ENCODE peak calls at places on chromosomes 7 and 10, in seven cellular contexts. W is Panc1, B is upper lobe of right lung, O is AG04450, U is colonic mucosa, G is tibial nerve, Z is breast epithelium. C is an unnamed sample.

GRCh38 chr10:62492012-62492869 is 118.1 kb downstream of the ZNF365 start:
- DNase-seq in W (peak; percentile 18), B (no peak), O (no peak), U (no peak), G (no peak), Z (no peak), C (no peak)

GRCh38 chr7:64574481-64575159 is 11.7 kb upstream of the ZNF680 start:
- DNase-seq in W (peak; percentile 55), B (no peak), O (no peak), U (peak; percentile 22), G (no peak), Z (peak; percentile 67), C (no peak)

GRCh38 chr10:78236416-78237015 is 202.9 kb downstream of the RPS24 start:
- DNase-seq in W (no peak), B (no peak), O (no peak), U (no peak), G (no peak), Z (no peak), C (no peak)

GRCh38 chr7:35537067-35538023 is 157.6 kb downstream of the HERPUD2 start:
- DNase-seq in W (peak; percentile 50), B (peak; percentile 89), O (peak; percentile 18), U (peak; percentile 77), G (peak; percentile 78), Z (peak; percentile 77), C (peak; percentile 75)

GRCh38 chr7:157768198-157768597 is 431.4 kb downstream of the DNAJB6 start:
- DNase-seq in W (no peak), B (no peak), O (no peak), U (no peak), G (no peak), Z (no peak), C (no peak)

GRCh38 chr10:36542493-36542892 is 582.9 kb upstream of the ANKRD30A start:
- DNase-seq in W (no peak), B (no peak), O (no peak), U (no peak), G (no peak), Z (no peak), C (no peak)

GRCh38 chr10:23035569-23035968 is 59.8 kb upstream of the MSRB2 start:
- DNase-seq in W (no peak), B (no peak), O (no peak), U (no peak), G (no peak), Z (no peak), C (no peak)

GRCh38 chr10:70761727-70762350 is 23.3 kb downstream of the TBATA start:
- DNase-seq in W (no peak), B (no peak), O (no peak), U (no peak), G (no peak), Z (no peak), C (no peak)

GRCh38 chr10:110006358-110007170 is 1.2 kb upstream of the ADD3 start:
- DNase-seq in W (no peak), B (no peak), O (no peak), U (peak; percentile 67), G (peak; percentile 68), Z (no peak), C (peak; percentile 10)

GRCh38 chr7:74023037-74023436 is 4.9 kb upstream of the ELN start:
- DNase-seq in W (no peak), B (no peak), O (no peak), U (no peak), G (peak; percentile 76), Z (no peak), C (no peak)

GRCh38 chr10:5618829-5619228 is 47.6 kb downstream of the ASB13 start:
- DNase-seq in W (no peak), B (no peak), O (no peak), U (no peak), G (peak; percentile 71), Z (no peak), C (no peak)

GRCh38 chr7:138286846-138287245 is 173.2 kb upstream of the TRIM24 start:
- DNase-seq in W (no peak), B (no peak), O (no peak), U (no peak), G (no peak), Z (no peak), C (no peak)

GRCh38 chr7:4066626-4067475 is 615.2 kb upstream of the FOXK1 start:
- DNase-seq in W (no peak), B (no peak), O (no peak), U (no peak), G (no peak), Z (no peak), C (no peak)

GRCh38 chr10:94186722-94187121 is 176.0 kb downstream of the NOC3L start:
- DNase-seq in W (no peak), B (no peak), O (no peak), U (no peak), G (no peak), Z (no peak), C (no peak)

DNA sequence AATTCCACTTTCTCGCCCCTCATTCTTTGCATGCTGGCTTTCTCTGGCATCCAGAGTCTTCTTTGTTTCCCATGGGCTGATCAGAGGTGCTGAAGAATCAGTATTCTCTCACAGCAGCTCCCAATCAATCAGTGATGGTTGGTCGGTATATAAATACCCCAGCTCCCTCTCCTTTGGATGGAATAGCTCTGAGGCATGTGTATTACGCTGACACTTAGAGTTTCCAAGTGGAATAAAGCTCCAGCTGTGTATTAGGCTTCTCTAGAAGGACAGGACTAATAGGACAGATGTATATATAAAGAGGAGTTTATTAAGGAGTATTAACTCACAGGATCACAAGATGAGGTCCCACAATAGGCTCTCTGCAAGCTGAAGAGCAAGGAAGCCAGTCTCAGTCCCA is 218.3 kb upstream of the GRB10 start:
- DNase-seq in W (no peak), B (no peak), O (no peak), U (no peak), G (no peak), Z (no peak), C (no peak)
- TF ChIP-seq CTCF in W (peak; percentile 68), B (no peak), O (peak; percentile 8), U (no peak), G (no peak), Z (no peak), C (no peak)

GRCh38 chr7:155887174-155887525 is 74.9 kb upstream of the SHH start:
- DNase-seq in W (no peak), B (no peak), O (no peak), U (no peak), G (no peak), Z (no peak), C (no peak)
- H3K27me3 ChIP-seq in W (no peaks in the 10 kb centered on the region), B (no peaks in the 10 kb centered on the region), O (no peaks in the 10 kb centered on the region), U (no peaks in the 10 kb centered on the region), G (no peaks in the 10 kb centered on the region), Z (no peaks in the 10 kb centered on the region), C (no peaks in the 10 kb centered on the region)

GRCh38 chr7:150866932-150867564 is 14.7 kb downstream of the AOC1 start:
- DNase-seq in W (no peak), B (no peak), O (no peak), U (no peak), G (no peak), Z (no peak), C (no peak)
- TF ChIP-seq CTCF in W (no peak), B (no peak), O (no peak), U (no peak), G (no peak), Z (no peak), C (no peak)

DNA sequence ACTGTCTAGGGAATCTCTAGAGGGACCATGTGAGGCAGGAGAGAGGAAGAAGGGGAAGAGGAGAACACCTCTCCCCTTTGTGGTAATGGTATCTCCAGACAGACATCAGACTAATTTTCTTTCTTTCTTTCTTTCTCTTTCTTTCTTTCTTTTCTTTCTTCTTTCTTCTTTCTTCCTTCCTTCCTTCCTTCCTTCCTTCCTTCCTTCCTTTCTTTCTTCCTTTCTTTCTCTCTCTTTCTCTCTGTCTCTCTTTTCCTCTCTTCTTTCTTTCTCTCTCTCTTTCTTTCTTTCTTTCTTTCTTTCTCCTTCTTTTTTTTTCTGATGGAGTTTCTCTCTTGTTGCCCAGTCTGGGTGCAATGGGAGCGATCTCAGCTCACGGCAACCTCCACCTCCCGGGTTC is 73.2 kb upstream of the PAX2 start:
- DNase-seq in W (no peak), B (no peak), O (no peak), U (no peak), G (no peak), Z (no peak), C (no peak)
- H3K27me3 ChIP-seq in W (peaks cover 26% of the 10 kb centered on the region), B (peaks cover 75% of the 10 kb centered on the region), O (peaks cover 47% of the 10 kb centered on the region), U (peaks cover 32% of the 10 kb centered on the region), G (no peaks in the 10 kb centered on the region), Z (peaks cover 4% of the 10 kb centered on the region), C (peaks cover 77% of the 10 kb centered on the region)

GRCh38 chr7:106092204-106092603 is 19.9 kb downstream of the SYPL1 start:
- DNase-seq in W (no peak), B (no peak), O (no peak), U (no peak), G (no peak), Z (no peak), C (no peak)

GRCh38 chr7:106095634-106096033 is 16.5 kb downstream of the SYPL1 start:
- DNase-seq in W (no peak), B (no peak), O (no peak), U (no peak), G (no peak), Z (no peak), C (no peak)

GRCh38 chr7:106098889-106099288 is 13.2 kb downstream of the SYPL1 start:
- DNase-seq in W (no peak), B (no peak), O (no peak), U (no peak), G (no peak), Z (no peak), C (no peak)

GRCh38 chr7:106099539-106099938 is 12.6 kb downstream of the SYPL1 start:
- DNase-seq in W (no peak), B (no peak), O (no peak), U (no peak), G (no peak), Z (no peak), C (no peak)

GRCh38 chr7:106094780-106095179 is 17.3 kb downstream of the SYPL1 start:
- DNase-seq in W (no peak), B (no peak), O (no peak), U (no peak), G (no peak), Z (no peak), C (no peak)
- TF ChIP-seq CTCF in W (peak; percentile 15), B (no peak), O (no peak), U (no peak), G (no peak), Z (no peak), C (no peak)

C was measured in CD4-positive, alpha-beta T cell.